ENCODE peak calls at places on chromosomes 6 and 20, in four cellular contexts. K is lower lobe of right lung, G is A549, F is fibroblast of lung. O is an unnamed sample. For H3K4me1, the result is how much of the 10 kb centered on the place peaks cover.

GRCh38 chr6:150143521-150144293 is 863 bp downstream of the PPP1R14C start:
- DNase-seq in K (peak), G (no peak), F (no peak), O (peak)

GRCh38 chr6:24125980-24126379 is at the start of gene NRSN1:
- DNase-seq in K (no peak), G (no peak), F (no peak), O (no peak)

GRCh38 chr6:29071831-29072723 is 15.0 kb downstream of the OR2B3 start:
- DNase-seq in K (no peak), G (peak), F (peak), O (no peak)

GRCh38 chr6:9126845-9127560 is 691.7 kb upstream of the SLC35B3 start:
- DNase-seq in K (no peak), G (peak), F (peak), O (no peak)

GRCh38 chr20:16491277-16491912 is 81.9 kb downstream of the KIF16B start:
- DNase-seq in K (no peak), G (no peak), F (peak), O (no peak)

GRCh38 chr6:15993716-15994228 is 135.1 kb upstream of the MYLIP start:
- DNase-seq in K (no peak), G (no peak), F (no peak), O (no peak)

GRCh38 chr6:87074051-87074711 is 20.7 kb downstream of the CGA start:
- DNase-seq in K (no peak), G (no peak), F (no peak), O (peak)

GRCh38 chr6:10582774-10583508 is 61.8 kb downstream of the GCNT2 start:
- DNase-seq in K (no peak), G (no peak), F (no peak), O (no peak)

GRCh38 chr6:70180904-70181599 is 121.8 kb downstream of the COL9A1 start:
- DNase-seq in K (no peak), G (no peak), F (no peak), O (no peak)

GRCh38 chr6:45445749-45446454 is 68.2 kb upstream of the SUPT3H start:
- DNase-seq in K (peak), G (peak), F (peak), O (peak)

GRCh38 chr20:53157443-53158408 is 185.6 kb downstream of the TSHZ2 start:
- DNase-seq in K (peak), G (peak), F (peak), O (peak)

GRCh38 chr6:44100088-44100550 is 27.1 kb downstream of the MRPL14 start:
- DNase-seq in K (no peak), G (peak), F (peak), O (peak)

GRCh38 chr6:18293192-18293904 is 29.0 kb upstream of the DEK start:
- DNase-seq in K (no peak), G (no peak), F (peak), O (no peak)

GRCh38 chr20:46893051-46893450 is 1.6 kb upstream of the EYA2 start:
- DNase-seq in K (no peak), G (no peak), F (no peak), O (no peak)

GRCh38 chr6:1390805-1391511 is 1.6 kb downstream of the FOXF2 start:
- DNase-seq in K (no peak), G (no peak), F (no peak), O (no peak)

GRCh38 chr6:1390071-1390804 is 862 bp downstream of the FOXF2 start:
- DNase-seq in K (no peak), G (no peak), F (peak), O (no peak)

GRCh38 chr6:1388081-1388926 is 1.1 kb upstream of the FOXF2 start:
- DNase-seq in K (no peak), G (no peak), F (no peak), O (no peak)

GRCh38 chr6:1388927-1389790 is at the start of gene FOXF2:
- DNase-seq in K (no peak), G (peak), F (no peak), O (no peak)

DNA sequence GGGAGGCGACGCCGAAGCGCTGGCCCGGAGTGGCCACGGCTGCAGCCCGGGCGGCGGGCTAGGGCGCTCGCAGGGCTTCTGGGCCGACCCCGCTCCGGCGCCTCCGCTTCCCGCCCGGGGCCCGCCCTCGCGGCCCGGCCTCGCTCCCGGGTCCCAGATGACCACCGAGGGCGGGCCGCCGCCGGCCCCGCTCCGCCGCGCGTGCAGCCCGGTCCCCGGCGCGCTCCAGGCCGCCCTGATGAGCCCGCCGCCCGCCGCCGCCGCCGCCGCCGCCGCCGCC is 355 bp downstream of the FOXF2 start:
- DNase-seq in K (no peak), G (no peak), F (no peak), O (no peak)
- H3K27ac ChIP-seq in K (peak), G (peak), F (peak), O (no peak)

GRCh38 chr6:136784271-136784664 is 8.0 kb downstream of the MAP3K5 start:
- DNase-seq in K (no peak), G (no peak), F (no peak), O (no peak)

GRCh38 chr6:136783495-136784270 is 8.6 kb downstream of the MAP3K5 start:
- DNase-seq in K (peak), G (no peak), F (no peak), O (peak)

GRCh38 chr6:136786708-136787107 is 5.6 kb downstream of the MAP3K5 start:
- DNase-seq in K (peak), G (no peak), F (no peak), O (no peak)

GRCh38 chr6:136783021-136783420 is 9.3 kb downstream of the MAP3K5 start:
- DNase-seq in K (no peak), G (no peak), F (no peak), O (no peak)

DNA sequence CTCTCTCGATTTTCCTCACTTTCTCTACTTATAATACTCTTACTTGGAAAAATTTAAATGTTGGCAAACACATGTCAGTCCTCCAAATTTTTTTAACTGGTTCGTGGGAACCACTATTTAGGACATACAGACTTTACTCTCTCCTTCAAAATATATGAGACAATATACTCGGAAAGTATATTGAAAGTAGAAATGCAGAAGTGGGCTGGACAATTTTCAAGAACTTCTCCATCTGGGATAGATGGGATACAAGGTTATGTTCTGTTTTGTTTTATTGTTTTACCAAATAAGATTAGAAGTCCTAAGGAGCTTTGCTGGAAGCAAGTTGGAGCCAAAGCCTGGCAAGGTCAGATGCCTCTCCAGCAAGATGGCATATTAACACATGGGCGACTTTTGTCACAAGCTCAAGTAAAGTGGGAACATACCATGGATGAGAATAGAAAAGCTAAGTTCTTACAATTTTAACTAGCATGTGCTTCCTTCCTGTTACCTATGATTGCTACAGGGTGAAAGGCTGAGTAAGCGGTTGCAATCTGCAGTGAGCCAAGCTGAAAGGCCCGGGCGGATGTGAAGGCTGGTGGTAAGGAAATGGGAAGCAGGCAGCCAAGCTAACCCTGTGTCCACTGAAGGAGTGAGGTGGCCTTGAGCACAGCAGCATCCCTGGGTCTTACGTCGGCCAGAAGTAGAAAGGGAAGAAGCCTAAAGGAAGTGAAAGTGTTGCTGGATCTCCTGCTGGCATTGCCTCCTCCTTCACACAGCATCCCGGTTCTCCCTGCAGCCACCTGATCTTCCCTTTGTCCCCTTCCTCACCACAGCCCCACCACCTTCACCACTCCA is 7.1 kb downstream of the MAP3K5 start:
- DNase-seq in K (peak), G (no peak), F (no peak), O (peak)
- H3K4me1 ChIP-seq in K (half or more), G (under half), F (under half), O (half or more)

GRCh38 chr6:148831531-148831930 is 84.7 kb downstream of the UST start:
- DNase-seq in K (no peak), G (no peak), F (peak), O (no peak)
- H3K4me3 ChIP-seq in K (no peak), G (no peak), F (no peak), O (no peak)

DNA sequence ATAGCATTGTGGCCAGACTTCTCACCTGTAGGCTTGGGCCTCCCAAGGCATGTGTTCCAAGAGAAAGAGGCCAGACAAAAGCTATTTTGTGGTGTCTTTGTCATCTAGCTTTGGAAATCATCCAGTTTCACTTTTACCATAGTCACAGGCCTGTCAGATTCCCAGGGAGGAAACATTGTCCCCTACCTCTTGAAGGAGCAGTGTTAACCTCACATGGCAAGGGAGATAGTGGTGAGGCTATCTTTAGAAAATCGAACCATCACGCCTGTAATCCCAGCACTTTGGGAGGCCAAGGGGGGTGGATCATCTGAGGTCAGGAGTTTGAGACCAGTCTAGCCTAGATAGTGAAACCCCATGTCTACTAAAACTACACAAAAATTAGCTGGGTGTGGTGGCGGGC is 42.3 kb upstream of the RALGAPA2 start:
- DNase-seq in K (no peak), G (no peak), F (no peak), O (no peak)
- H3K27ac ChIP-seq in K (no peak), G (no peak), F (no peak), O (no peak)

GRCh38 chr20:63233061-63233344 is 2.7 kb upstream of the BIRC7 start:
- DNase-seq in K (no peak), G (no peak), F (no peak), O (no peak)

GRCh38 chr20:63228786-63229185 is 6.9 kb upstream of the BIRC7 start:
- DNase-seq in K (no peak), G (no peak), F (no peak), O (no peak)

GRCh38 chr20:63232235-63233060 is 3.3 kb upstream of the BIRC7 start:
- DNase-seq in K (no peak), G (peak), F (peak), O (peak)

GRCh38 chr20:63233924-63234323 is 1.8 kb upstream of the BIRC7 start:
- DNase-seq in K (no peak), G (no peak), F (no peak), O (no peak)

DNA sequence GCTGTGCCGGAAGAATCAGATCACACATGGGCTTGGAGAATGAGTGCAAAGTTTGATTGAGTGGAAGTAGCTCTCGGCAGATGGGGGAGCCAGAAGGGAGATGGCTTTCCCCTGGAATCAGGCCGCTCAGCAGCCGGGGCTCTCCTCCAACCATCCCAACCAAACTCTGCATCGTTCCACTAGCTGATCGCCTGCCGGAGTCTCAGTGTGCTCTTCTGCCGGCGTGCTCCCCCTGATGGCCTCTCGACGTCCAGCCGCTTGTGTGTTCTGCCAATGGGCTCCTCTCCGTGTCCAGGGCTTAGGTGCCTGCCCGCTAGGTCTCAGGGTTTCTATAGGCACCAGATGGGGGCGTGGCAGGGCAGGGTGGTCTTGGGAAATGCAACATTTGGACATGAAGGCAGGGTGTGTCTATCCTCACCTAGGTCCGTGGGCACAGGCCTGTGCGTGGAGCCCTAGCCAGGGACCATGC is 4.9 kb upstream of the BIRC7 start:
- DNase-seq in K (no peak), G (no peak), F (peak), O (peak)
- H3K4me1 ChIP-seq in K (under half), G (half or more), F (under half), O (under half)

O was measured in heart right ventricle.